ENCODE peak calls at places on chromosome 5, in five cellular contexts. One of them, this sample, is unnamed.

GRCh38 chr5:2905741-2906140 is 154.3 kb upstream of the IRX2 start:
- DNase-seq in upper lobe of right lung: no peak
- DNase-seq in PC-3: no peak
- DNase-seq in Peyer's patch: no peak
- DNase-seq in SK-N-SH: no peak
- DNase-seq in this sample: peak; percentile 15

GRCh38 chr5:53607896-53608295 is 47.5 kb downstream of the NDUFS4 start:
- DNase-seq in upper lobe of right lung: no peak
- DNase-seq in PC-3: no peak
- DNase-seq in Peyer's patch: no peak
- DNase-seq in SK-N-SH: no peak
- DNase-seq in this sample: no peak

GRCh38 chr5:134141346-134142050 is 27.0 kb downstream of the TCF7 start:
- DNase-seq in upper lobe of right lung: peak; percentile 46
- DNase-seq in PC-3: peak; percentile 13
- DNase-seq in Peyer's patch: peak; percentile 15
- DNase-seq in SK-N-SH: no peak
- DNase-seq in this sample: peak; percentile 61

GRCh38 chr5:111129938-111130337 is 37.8 kb downstream of the WDR36 start:
- DNase-seq in upper lobe of right lung: no peak
- DNase-seq in PC-3: peak; percentile 37
- DNase-seq in Peyer's patch: no peak
- DNase-seq in SK-N-SH: no peak
- DNase-seq in this sample: no peak

GRCh38 chr5:135842737-135843136 is 8.3 kb downstream of the SLC25A48 start:
- DNase-seq in upper lobe of right lung: no peak
- DNase-seq in PC-3: no peak
- DNase-seq in Peyer's patch: no peak
- DNase-seq in SK-N-SH: no peak
- DNase-seq in this sample: no peak

GRCh38 chr5:67272453-67273130 is 76.0 kb upstream of the CD180 start:
- DNase-seq in upper lobe of right lung: no peak
- DNase-seq in PC-3: no peak
- DNase-seq in Peyer's patch: no peak
- DNase-seq in SK-N-SH: no peak
- DNase-seq in this sample: no peak

GRCh38 chr5:26192496-26192895 is 845.9 kb downstream of the CDH9 start:
- DNase-seq in upper lobe of right lung: no peak
- DNase-seq in PC-3: peak; percentile 81
- DNase-seq in Peyer's patch: no peak
- DNase-seq in SK-N-SH: no peak
- DNase-seq in this sample: no peak

GRCh38 chr5:72584466-72584865 is 77.3 kb upstream of the ZNF366 start:
- DNase-seq in upper lobe of right lung: no peak
- DNase-seq in PC-3: no peak
- DNase-seq in Peyer's patch: no peak
- DNase-seq in SK-N-SH: no peak
- DNase-seq in this sample: no peak

GRCh38 chr5:17024686-17025180 is 88.6 kb upstream of the MYO10 start:
- DNase-seq in upper lobe of right lung: no peak
- DNase-seq in PC-3: peak; percentile 77
- DNase-seq in Peyer's patch: no peak
- DNase-seq in SK-N-SH: no peak
- DNase-seq in this sample: no peak

GRCh38 chr5:67795781-67796477 is 419.6 kb upstream of the PIK3R1 start:
- DNase-seq in upper lobe of right lung: no peak
- DNase-seq in PC-3: no peak
- DNase-seq in Peyer's patch: no peak
- DNase-seq in SK-N-SH: no peak
- DNase-seq in this sample: no peak

GRCh38 chr5:978051-978450 is 30.6 kb upstream of the NKD2 start:
- DNase-seq in upper lobe of right lung: peak; percentile 31
- DNase-seq in PC-3: no peak
- DNase-seq in Peyer's patch: no peak
- DNase-seq in SK-N-SH: peak; percentile 66
- DNase-seq in this sample: peak; percentile 49

GRCh38 chr5:132781029-132781428 is 4.0 kb upstream of the SEPTIN8 start:
- DNase-seq in upper lobe of right lung: no peak
- DNase-seq in PC-3: no peak
- DNase-seq in Peyer's patch: no peak
- DNase-seq in SK-N-SH: no peak
- DNase-seq in this sample: no peak

GRCh38 chr5:177982072-177982727 is 13.8 kb downstream of the PROP1 start:
- DNase-seq in upper lobe of right lung: peak; percentile 74
- DNase-seq in PC-3: peak; percentile 50
- DNase-seq in Peyer's patch: peak; percentile 14
- DNase-seq in SK-N-SH: peak; percentile 51
- DNase-seq in this sample: no peak

GRCh38 chr5:161406880-161407279 is 139.6 kb downstream of the GABRB2 start:
- DNase-seq in upper lobe of right lung: no peak
- DNase-seq in PC-3: no peak
- DNase-seq in Peyer's patch: no peak
- DNase-seq in SK-N-SH: no peak
- DNase-seq in this sample: no peak

GRCh38 chr5:52786937-52787599 is 648 bp upstream of the ITGA1 start:
- DNase-seq in upper lobe of right lung: no peak
- DNase-seq in PC-3: no peak
- DNase-seq in Peyer's patch: peak; percentile 21
- DNase-seq in SK-N-SH: no peak
- DNase-seq in this sample: no peak

GRCh38 chr5:141982626-141983025 is 13.7 kb downstream of the RNF14 start:
- DNase-seq in upper lobe of right lung: no peak
- DNase-seq in PC-3: no peak
- DNase-seq in Peyer's patch: no peak
- DNase-seq in SK-N-SH: no peak
- DNase-seq in this sample: no peak

GRCh38 chr5:141989720-141990119 is 20.8 kb downstream of the RNF14 start:
- DNase-seq in upper lobe of right lung: no peak
- DNase-seq in PC-3: no peak
- DNase-seq in Peyer's patch: no peak
- DNase-seq in SK-N-SH: no peak
- DNase-seq in this sample: no peak

GRCh38 chr5:141986072-141986471 is 17.2 kb downstream of the RNF14 start:
- DNase-seq in upper lobe of right lung: no peak
- DNase-seq in PC-3: no peak
- DNase-seq in Peyer's patch: no peak
- DNase-seq in SK-N-SH: no peak
- DNase-seq in this sample: no peak
- H3K36me3 ChIP-seq in upper lobe of right lung: peaks cover 91% of the 10 kb centered on the region
- H3K36me3 ChIP-seq in PC-3: peaks cover 33% of the 10 kb centered on the region
- H3K36me3 ChIP-seq in Peyer's patch: peaks cover 3% of the 10 kb centered on the region
- H3K36me3 ChIP-seq in SK-N-SH: peaks cover 79% of the 10 kb centered on the region
- H3K36me3 ChIP-seq in this sample: peaks cover 92% of the 10 kb centered on the region

GRCh38 chr5:14743601-14744295 is 79.2 kb downstream of the OTULIN start:
- DNase-seq in upper lobe of right lung: no peak
- DNase-seq in PC-3: peak; percentile 71
- DNase-seq in Peyer's patch: no peak
- DNase-seq in SK-N-SH: no peak
- DNase-seq in this sample: no peak

GRCh38 chr5:14739961-14740360 is 75.4 kb downstream of the OTULIN start:
- DNase-seq in upper lobe of right lung: no peak
- DNase-seq in PC-3: no peak
- DNase-seq in Peyer's patch: no peak
- DNase-seq in SK-N-SH: no peak
- DNase-seq in this sample: no peak

GRCh38 chr5:14741131-14741530 is 76.6 kb downstream of the OTULIN start:
- DNase-seq in upper lobe of right lung: no peak
- DNase-seq in PC-3: no peak
- DNase-seq in Peyer's patch: no peak
- DNase-seq in SK-N-SH: no peak
- DNase-seq in this sample: no peak

GRCh38 chr5:14742427-14743010 is 78.0 kb downstream of the OTULIN start:
- DNase-seq in upper lobe of right lung: no peak
- DNase-seq in PC-3: no peak
- DNase-seq in Peyer's patch: no peak
- DNase-seq in SK-N-SH: no peak
- DNase-seq in this sample: no peak

GRCh38 chr5:14741721-14742426 is 77.4 kb downstream of the OTULIN start:
- DNase-seq in upper lobe of right lung: no peak
- DNase-seq in PC-3: no peak
- DNase-seq in Peyer's patch: no peak
- DNase-seq in SK-N-SH: no peak
- DNase-seq in this sample: no peak
- H3K9me3 ChIP-seq in upper lobe of right lung: no peaks in the 10 kb centered on the region
- H3K9me3 ChIP-seq in PC-3: no peaks in the 10 kb centered on the region
- H3K9me3 ChIP-seq in Peyer's patch: no peaks in the 10 kb centered on the region
- H3K9me3 ChIP-seq in SK-N-SH: no peaks in the 10 kb centered on the region
- H3K9me3 ChIP-seq in this sample: no peaks in the 10 kb centered on the region

GRCh38 chr5:108381034-108381954 is 604 bp downstream of the FBXL17 start:
- DNase-seq in upper lobe of right lung: peak; percentile 93
- DNase-seq in PC-3: peak; percentile 64
- DNase-seq in Peyer's patch: peak; percentile 68
- DNase-seq in SK-N-SH: peak; percentile 80
- DNase-seq in this sample: peak; percentile 80

GRCh38 chr5:108379722-108380530 is 2.0 kb downstream of the FBXL17 start:
- DNase-seq in upper lobe of right lung: no peak
- DNase-seq in PC-3: peak; percentile 26
- DNase-seq in Peyer's patch: no peak
- DNase-seq in SK-N-SH: no peak
- DNase-seq in this sample: no peak

GRCh38 chr5:108381955-108382783 is at the start of gene FBXL17:
- DNase-seq in upper lobe of right lung: peak; percentile 98
- DNase-seq in PC-3: peak; percentile 95
- DNase-seq in Peyer's patch: peak; percentile 94
- DNase-seq in SK-N-SH: peak; percentile 91
- DNase-seq in this sample: peak; percentile 97

GRCh38 chr5:108382784-108383358 is 973 bp upstream of the FBXL17 start:
- DNase-seq in upper lobe of right lung: no peak
- DNase-seq in PC-3: no peak
- DNase-seq in Peyer's patch: peak; percentile 17
- DNase-seq in SK-N-SH: peak; percentile 9
- DNase-seq in this sample: no peak

GRCh38 chr5:108380531-108381021 is 1.3 kb downstream of the FBXL17 start:
- DNase-seq in upper lobe of right lung: peak; percentile 73
- DNase-seq in PC-3: peak; percentile 40
- DNase-seq in Peyer's patch: peak; percentile 65
- DNase-seq in SK-N-SH: peak; percentile 74
- DNase-seq in this sample: peak; percentile 74
- H3K36me3 ChIP-seq in upper lobe of right lung: no peaks in the 10 kb centered on the region
- H3K36me3 ChIP-seq in PC-3: peaks cover 7% of the 10 kb centered on the region
- H3K36me3 ChIP-seq in Peyer's patch: no peaks in the 10 kb centered on the region
- H3K36me3 ChIP-seq in SK-N-SH: no peaks in the 10 kb centered on the region
- H3K36me3 ChIP-seq in this sample: no peaks in the 10 kb centered on the region

GRCh38 chr5:141192110-141192725 is at the start of gene PCDHB10:
- DNase-seq in upper lobe of right lung: no peak
- DNase-seq in PC-3: peak; percentile 41
- DNase-seq in Peyer's patch: no peak
- DNase-seq in SK-N-SH: peak; percentile 53
- DNase-seq in this sample: no peak

GRCh38 chr5:141199359-141200235 is at the start of gene PCDHB11:
- DNase-seq in upper lobe of right lung: no peak
- DNase-seq in PC-3: peak; percentile 37
- DNase-seq in Peyer's patch: no peak
- DNase-seq in SK-N-SH: peak; percentile 41
- DNase-seq in this sample: no peak

DNA sequence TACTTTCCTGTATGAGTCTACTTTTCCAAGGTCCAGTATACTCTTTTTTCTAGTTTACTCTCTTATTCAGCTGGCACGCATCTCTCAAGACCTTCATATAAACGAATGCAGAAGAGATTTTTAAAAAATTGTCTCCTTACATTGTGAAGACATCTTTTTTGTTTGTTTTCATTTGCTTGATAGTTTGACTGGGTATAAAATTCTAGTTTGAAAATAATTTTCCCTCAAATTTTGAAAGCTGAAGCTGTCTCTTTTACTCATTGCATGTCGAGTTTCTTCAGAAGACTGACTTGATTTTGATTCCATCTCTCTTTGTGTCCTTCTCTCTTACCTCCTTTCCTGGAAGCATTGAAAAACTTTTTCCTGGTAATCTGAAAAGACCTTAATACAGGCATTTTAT is 3.1 kb upstream of the PCDHB11 start:
- DNase-seq in upper lobe of right lung: no peak
- DNase-seq in PC-3: no peak
- DNase-seq in Peyer's patch: no peak
- DNase-seq in SK-N-SH: no peak
- DNase-seq in this sample: no peak
- H3K9me3 ChIP-seq in upper lobe of right lung: peaks cover 38% of the 10 kb centered on the region
- H3K9me3 ChIP-seq in PC-3: peaks cover 3% of the 10 kb centered on the region
- H3K9me3 ChIP-seq in Peyer's patch: no peaks in the 10 kb centered on the region
- H3K9me3 ChIP-seq in SK-N-SH: peaks cover 9% of the 10 kb centered on the region
- H3K9me3 ChIP-seq in this sample: peaks cover 12% of the 10 kb centered on the region

DNA sequence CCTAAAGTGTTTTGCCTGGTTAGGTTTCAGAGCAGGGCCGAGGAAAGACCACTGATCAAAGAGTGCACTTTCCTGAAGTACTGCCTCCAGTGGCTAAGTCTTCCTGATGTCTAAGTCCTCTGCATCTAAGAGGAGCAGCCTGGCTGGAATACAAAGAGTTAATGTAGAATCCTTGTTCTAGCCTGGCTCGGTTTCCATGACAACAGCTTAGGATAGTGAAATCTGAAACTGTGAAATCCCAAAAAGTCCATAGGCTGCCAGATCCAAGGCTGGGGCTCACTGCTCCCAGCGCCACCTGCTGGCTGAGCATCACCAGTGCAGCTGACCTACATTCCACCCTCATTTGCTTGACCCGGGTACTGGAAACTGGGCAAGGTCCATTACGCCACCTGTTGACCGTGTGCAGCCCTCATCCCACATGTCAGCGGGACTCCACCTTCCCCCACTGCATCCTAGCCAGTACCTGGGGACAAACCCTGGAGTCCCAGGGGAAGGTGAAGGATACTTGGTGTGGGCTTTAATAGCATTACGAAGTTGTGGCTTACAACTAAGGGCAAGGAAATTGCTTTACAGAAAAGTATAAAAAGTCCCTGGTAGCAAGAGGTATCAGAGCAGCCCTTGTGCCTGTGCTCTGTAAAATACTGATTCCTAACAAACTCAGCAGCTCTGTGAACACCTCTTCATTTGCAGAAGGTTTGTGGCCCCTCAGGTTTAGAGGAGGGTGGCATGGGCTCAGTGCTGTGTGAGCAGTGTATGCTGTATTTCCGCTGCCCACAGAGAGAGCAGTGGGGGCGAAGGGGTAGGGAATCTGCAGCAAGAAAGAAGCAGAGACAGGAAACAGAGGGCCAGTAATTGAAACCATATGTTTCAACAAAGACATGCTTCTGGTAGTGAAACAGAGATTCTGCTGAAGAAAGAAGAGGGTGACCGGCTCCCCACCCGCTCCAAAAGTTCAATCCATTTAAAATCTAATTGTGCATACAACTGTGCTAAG is 36.0 kb downstream of the PCDHGC5 start:
- DNase-seq in upper lobe of right lung: peak; percentile 89
- DNase-seq in PC-3: peak; percentile 88
- DNase-seq in Peyer's patch: peak; percentile 66
- DNase-seq in SK-N-SH: peak; percentile 79
- DNase-seq in this sample: peak; percentile 90
- H3K36me3 ChIP-seq in upper lobe of right lung: peaks cover 67% of the 10 kb centered on the region
- H3K36me3 ChIP-seq in PC-3: peaks cover 51% of the 10 kb centered on the region
- H3K36me3 ChIP-seq in Peyer's patch: no peaks in the 10 kb centered on the region
- H3K36me3 ChIP-seq in SK-N-SH: peaks cover 14% of the 10 kb centered on the region
- H3K36me3 ChIP-seq in this sample: peaks cover 40% of the 10 kb centered on the region